ENCODE peak calls at places on chromosomes 2 and 18, in eight cellular contexts. One of them, this sample, is unnamed.

GRCh38 chr18:36672437-36673344 is 156.1 kb downstream of the TPGS2 start:
- DNase-seq in GM23338: no peak
- DNase-seq in GM12878: no peak
- DNase-seq in HepG2: no peak
- DNase-seq in K562: no peak
- DNase-seq in HCT116: no peak
- DNase-seq in Panc1: no peak
- DNase-seq in SK-N-SH: no peak
- DNase-seq in this sample: no peak

GRCh38 chr2:53969285-53970094 is 1.3 kb downstream of the PSME4 start:
- DNase-seq in GM23338: no peak
- DNase-seq in GM12878: no peak
- DNase-seq in HepG2: peak; percentile 95
- DNase-seq in K562: peak; percentile 57
- DNase-seq in HCT116: peak; percentile 51
- DNase-seq in Panc1: peak; percentile 70
- DNase-seq in SK-N-SH: peak; percentile 16
- DNase-seq in this sample: no peak

GRCh38 chr2:33603416-33603815 is 4.3 kb upstream of the FAM98A start:
- DNase-seq in GM23338: peak; percentile 59
- DNase-seq in GM12878: no peak
- DNase-seq in HepG2: no peak
- DNase-seq in K562: no peak
- DNase-seq in HCT116: no peak
- DNase-seq in Panc1: no peak
- DNase-seq in SK-N-SH: no peak
- DNase-seq in this sample: no peak

GRCh38 chr2:193584001-193584400 is 1389.3 kb upstream of the TMEFF2 start:
- DNase-seq in GM23338: peak; percentile 79
- DNase-seq in GM12878: no peak
- DNase-seq in HepG2: peak; percentile 30
- DNase-seq in K562: no peak
- DNase-seq in HCT116: peak; percentile 32
- DNase-seq in Panc1: no peak
- DNase-seq in SK-N-SH: peak; percentile 6
- DNase-seq in this sample: no peak

GRCh38 chr18:48656582-48656981 is 117.8 kb downstream of the CTIF start:
- DNase-seq in GM23338: no peak
- DNase-seq in GM12878: no peak
- DNase-seq in HepG2: no peak
- DNase-seq in K562: no peak
- DNase-seq in HCT116: no peak
- DNase-seq in Panc1: no peak
- DNase-seq in SK-N-SH: peak; percentile 51
- DNase-seq in this sample: no peak

GRCh38 chr2:96830064-96830562 is 13.7 kb downstream of the ANKRD23 start:
- DNase-seq in GM23338: no peak
- DNase-seq in GM12878: no peak
- DNase-seq in HepG2: no peak
- DNase-seq in K562: peak; percentile 43
- DNase-seq in HCT116: no peak
- DNase-seq in Panc1: no peak
- DNase-seq in SK-N-SH: no peak
- DNase-seq in this sample: no peak

GRCh38 chr18:11741505-11742145 is 52.6 kb downstream of the GNAL start:
- DNase-seq in GM23338: peak; percentile 69
- DNase-seq in GM12878: no peak
- DNase-seq in HepG2: peak; percentile 11
- DNase-seq in K562: peak; percentile 60
- DNase-seq in HCT116: peak; percentile 23
- DNase-seq in Panc1: no peak
- DNase-seq in SK-N-SH: peak; percentile 37
- DNase-seq in this sample: no peak

GRCh38 chr2:119827866-119828507 is 68.3 kb downstream of the PTPN4 start:
- DNase-seq in GM23338: no peak
- DNase-seq in GM12878: no peak
- DNase-seq in HepG2: no peak
- DNase-seq in K562: no peak
- DNase-seq in HCT116: no peak
- DNase-seq in Panc1: no peak
- DNase-seq in SK-N-SH: no peak
- DNase-seq in this sample: no peak

GRCh38 chr2:210429403-210430137 is 47.0 kb downstream of the LANCL1 start:
- DNase-seq in GM23338: no peak
- DNase-seq in GM12878: no peak
- DNase-seq in HepG2: no peak
- DNase-seq in K562: no peak
- DNase-seq in HCT116: no peak
- DNase-seq in Panc1: no peak
- DNase-seq in SK-N-SH: no peak
- DNase-seq in this sample: no peak

GRCh38 chr18:79634186-79634585 is 45.4 kb upstream of the CTDP1 start:
- DNase-seq in GM23338: no peak
- DNase-seq in GM12878: no peak
- DNase-seq in HepG2: no peak
- DNase-seq in K562: no peak
- DNase-seq in HCT116: no peak
- DNase-seq in Panc1: no peak
- DNase-seq in SK-N-SH: no peak
- DNase-seq in this sample: no peak

GRCh38 chr2:24317491-24317920 is 42.8 kb downstream of the ITSN2 start:
- DNase-seq in GM23338: no peak
- DNase-seq in GM12878: no peak
- DNase-seq in HepG2: peak; percentile 14
- DNase-seq in K562: no peak
- DNase-seq in HCT116: no peak
- DNase-seq in Panc1: no peak
- DNase-seq in SK-N-SH: peak; percentile 35
- DNase-seq in this sample: no peak

GRCh38 chr2:178915423-178915822 is 108.2 kb upstream of the TTN start:
- DNase-seq in GM23338: no peak
- DNase-seq in GM12878: no peak
- DNase-seq in HepG2: no peak
- DNase-seq in K562: no peak
- DNase-seq in HCT116: no peak
- DNase-seq in Panc1: no peak
- DNase-seq in SK-N-SH: no peak
- DNase-seq in this sample: no peak

GRCh38 chr2:241616168-241617125 is 20.5 kb downstream of the THAP4 start:
- DNase-seq in GM23338: peak; percentile 24
- DNase-seq in GM12878: no peak
- DNase-seq in HepG2: no peak
- DNase-seq in K562: no peak
- DNase-seq in HCT116: no peak
- DNase-seq in Panc1: no peak
- DNase-seq in SK-N-SH: no peak
- DNase-seq in this sample: no peak

GRCh38 chr18:61854578-61854977 is 38.2 kb downstream of the RNF152 start:
- DNase-seq in GM23338: no peak
- DNase-seq in GM12878: no peak
- DNase-seq in HepG2: no peak
- DNase-seq in K562: no peak
- DNase-seq in HCT116: no peak
- DNase-seq in Panc1: no peak
- DNase-seq in SK-N-SH: no peak
- DNase-seq in this sample: no peak

GRCh38 chr18:48161201-48161910 is 230.9 kb upstream of the SMAD2 start:
- DNase-seq in GM23338: peak; percentile 82
- DNase-seq in GM12878: no peak
- DNase-seq in HepG2: no peak
- DNase-seq in K562: peak; percentile 85
- DNase-seq in HCT116: no peak
- DNase-seq in Panc1: no peak
- DNase-seq in SK-N-SH: peak; percentile 97
- DNase-seq in this sample: peak; percentile 38

GRCh38 chr2:125745514-125745913 is 910.4 kb upstream of the GYPC start:
- DNase-seq in GM23338: peak; percentile 73
- DNase-seq in GM12878: peak; percentile 11
- DNase-seq in HepG2: peak; percentile 49
- DNase-seq in K562: peak; percentile 8
- DNase-seq in HCT116: no peak
- DNase-seq in Panc1: peak; percentile 4
- DNase-seq in SK-N-SH: peak; percentile 26
- DNase-seq in this sample: no peak
- TF ChIP-seq CTCF in GM23338: peak; percentile 84
- TF ChIP-seq CTCF in GM12878: no peak
- TF ChIP-seq CTCF in HepG2: peak; percentile 70
- TF ChIP-seq CTCF in K562: no peak
- TF ChIP-seq CTCF in HCT116: no peak
- TF ChIP-seq CTCF in Panc1: peak; percentile 52
- TF ChIP-seq CTCF in SK-N-SH: peak; percentile 7
- TF ChIP-seq CTCF in this sample: no peak

GRCh38 chr2:88051792-88052191 is 3.8 kb downstream of the KRCC1 start:
- DNase-seq in GM23338: no peak
- DNase-seq in GM12878: no peak
- DNase-seq in HepG2: no peak
- DNase-seq in K562: no peak
- DNase-seq in HCT116: no peak
- DNase-seq in Panc1: no peak
- DNase-seq in SK-N-SH: no peak
- DNase-seq in this sample: no peak

GRCh38 chr2:88055436-88056128 is at the start of gene KRCC1:
- DNase-seq in GM23338: peak; percentile 95
- DNase-seq in GM12878: peak; percentile 88
- DNase-seq in HepG2: peak; percentile 94
- DNase-seq in K562: peak; percentile 95
- DNase-seq in HCT116: peak; percentile 92
- DNase-seq in Panc1: no peak
- DNase-seq in SK-N-SH: peak; percentile 96
- DNase-seq in this sample: peak; percentile 95

GRCh38 chr2:88055049-88055435 is 541 bp downstream of the KRCC1 start:
- DNase-seq in GM23338: peak; percentile 54
- DNase-seq in GM12878: no peak
- DNase-seq in HepG2: no peak
- DNase-seq in K562: peak; percentile 36
- DNase-seq in HCT116: no peak
- DNase-seq in Panc1: no peak
- DNase-seq in SK-N-SH: peak; percentile 56
- DNase-seq in this sample: no peak

GRCh38 chr2:88054300-88055048 is 1.1 kb downstream of the KRCC1 start:
- DNase-seq in GM23338: no peak
- DNase-seq in GM12878: no peak
- DNase-seq in HepG2: no peak
- DNase-seq in K562: no peak
- DNase-seq in HCT116: no peak
- DNase-seq in Panc1: no peak
- DNase-seq in SK-N-SH: no peak
- DNase-seq in this sample: no peak

DNA sequence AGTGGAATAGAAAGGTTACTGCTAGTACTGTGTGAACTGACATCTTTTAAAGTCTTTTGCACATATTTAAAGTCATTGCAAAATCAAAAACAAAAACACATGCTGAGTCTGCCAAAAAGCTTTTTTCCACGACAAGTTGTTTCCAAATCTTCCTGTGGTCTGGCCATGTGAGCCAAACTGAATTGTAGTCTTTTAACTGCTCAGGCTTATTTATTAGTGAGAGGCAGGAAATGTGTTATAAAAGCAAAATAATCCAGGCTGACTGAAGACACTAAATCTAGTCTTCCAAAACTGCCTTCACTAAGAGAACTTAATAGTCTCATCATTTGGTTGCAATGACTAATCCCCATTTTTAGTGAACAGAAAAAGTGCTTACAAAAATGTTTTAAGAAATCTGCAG is 2.3 kb downstream of the KRCC1 start:
- DNase-seq in GM23338: no peak
- DNase-seq in GM12878: no peak
- DNase-seq in HepG2: no peak
- DNase-seq in K562: no peak
- DNase-seq in HCT116: no peak
- DNase-seq in Panc1: no peak
- DNase-seq in SK-N-SH: no peak
- DNase-seq in this sample: peak; percentile 33
- TF ChIP-seq REST in GM23338: no peak
- TF ChIP-seq REST in GM12878: no peak
- TF ChIP-seq REST in HepG2: no peak
- TF ChIP-seq REST in K562: no peak
- TF ChIP-seq REST in HCT116: no peak
- TF ChIP-seq REST in Panc1: no peak
- TF ChIP-seq REST in SK-N-SH: no peak
- TF ChIP-seq REST in this sample: no peak

DNA sequence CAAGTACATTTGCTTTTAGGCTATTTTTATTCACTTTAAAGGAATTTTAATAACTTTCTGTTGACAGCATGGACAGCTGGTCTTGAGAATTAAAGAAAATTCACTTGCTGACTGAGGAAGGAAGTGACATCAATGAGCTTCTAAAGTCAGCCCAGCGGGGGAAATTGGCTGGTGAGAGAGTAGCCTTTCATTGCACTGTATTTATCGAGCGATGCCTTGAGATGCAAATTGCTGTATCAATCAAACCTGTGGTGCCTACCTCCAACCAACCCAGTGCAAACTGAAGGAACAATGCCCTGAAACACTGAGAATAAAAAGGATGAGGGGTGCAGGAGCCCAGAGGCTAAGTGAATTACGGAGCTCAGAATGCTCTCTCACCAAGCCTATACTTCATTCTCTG is 91.4 kb upstream of the AQP4 start:
- DNase-seq in GM23338: peak; percentile 93
- DNase-seq in GM12878: no peak
- DNase-seq in HepG2: no peak
- DNase-seq in K562: no peak
- DNase-seq in HCT116: no peak
- DNase-seq in Panc1: no peak
- DNase-seq in SK-N-SH: no peak
- DNase-seq in this sample: no peak
- TF ChIP-seq POLR2AphosphoS5 in GM23338: no peak
- TF ChIP-seq POLR2AphosphoS5 in GM12878: no peak
- TF ChIP-seq POLR2AphosphoS5 in HepG2: no peak
- TF ChIP-seq POLR2AphosphoS5 in K562: no peak
- TF ChIP-seq POLR2AphosphoS5 in HCT116: no peak
- TF ChIP-seq POLR2AphosphoS5 in Panc1: no peak
- TF ChIP-seq POLR2AphosphoS5 in SK-N-SH: no peak
- TF ChIP-seq POLR2AphosphoS5 in this sample: no peak

GRCh38 chr18:57438669-57439616 is 3.8 kb downstream of the ONECUT2 start:
- DNase-seq in GM23338: peak; percentile 12
- DNase-seq in GM12878: no peak
- DNase-seq in HepG2: no peak
- DNase-seq in K562: no peak
- DNase-seq in HCT116: no peak
- DNase-seq in Panc1: no peak
- DNase-seq in SK-N-SH: peak; percentile 76
- DNase-seq in this sample: no peak
- TF ChIP-seq CTCF in GM23338: peak; percentile 42
- TF ChIP-seq CTCF in GM12878: no peak
- TF ChIP-seq CTCF in HepG2: peak; percentile 62
- TF ChIP-seq CTCF in K562: no peak
- TF ChIP-seq CTCF in HCT116: no peak
- TF ChIP-seq CTCF in Panc1: peak; percentile 51
- TF ChIP-seq CTCF in SK-N-SH: peak; percentile 42
- TF ChIP-seq CTCF in this sample: no peak

DNA sequence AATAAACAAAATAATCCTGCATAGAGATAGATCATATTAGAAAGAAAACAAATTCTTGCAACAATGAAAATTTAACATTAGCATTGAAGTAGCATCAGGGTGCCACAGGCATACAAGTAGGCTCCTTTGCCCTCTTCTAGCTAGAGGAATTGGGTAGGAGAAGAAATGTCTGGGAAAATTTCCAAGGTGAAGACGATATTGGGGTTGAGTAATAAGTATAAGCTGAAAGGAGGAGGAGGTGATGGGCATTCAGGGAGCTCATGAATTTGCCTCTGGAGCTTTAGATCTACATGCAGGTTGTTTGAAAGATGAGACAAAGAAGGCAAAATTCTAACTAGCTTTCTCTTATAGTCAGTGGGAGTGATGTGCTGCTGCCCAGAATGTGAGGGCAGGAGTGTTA is 504.9 kb downstream of the CCDC85A start:
- DNase-seq in GM23338: no peak
- DNase-seq in GM12878: no peak
- DNase-seq in HepG2: no peak
- DNase-seq in K562: no peak
- DNase-seq in HCT116: no peak
- DNase-seq in Panc1: no peak
- DNase-seq in SK-N-SH: no peak
- DNase-seq in this sample: no peak
- TF ChIP-seq REST in GM23338: no peak
- TF ChIP-seq REST in GM12878: no peak
- TF ChIP-seq REST in HepG2: no peak
- TF ChIP-seq REST in K562: no peak
- TF ChIP-seq REST in HCT116: no peak
- TF ChIP-seq REST in Panc1: no peak
- TF ChIP-seq REST in SK-N-SH: no peak
- TF ChIP-seq REST in this sample: no peak

This sample was measured in HL-60.